ENCODE peak calls at places on chromosomes 2 and 18, in eight cellular contexts. F, B, G, S, I, U, A and E are unnamed samples.

GRCh38 chr2:190678444-190679162 is 29.7 kb downstream of the NAB1 start:
- DNase-seq in F (no peak), B (no peak), G (no peak), S (no peak), I (no peak), U (no peak), A (no peak), E (no peak)

GRCh38 chr2:225582355-225583116 is 183.0 kb downstream of the NYAP2 start:
- DNase-seq in F (no peak), B (no peak), G (no peak), S (no peak), I (peak; percentile 14), U (no peak), A (no peak), E (no peak)

GRCh38 chr2:144624451-144624850 is 104.5 kb upstream of the ZEB2 start:
- DNase-seq in F (no peak), B (no peak), G (no peak), S (no peak), I (no peak), U (no peak), A (no peak), E (no peak)

GRCh38 chr2:38271697-38272096 is 105.4 kb downstream of the ATL2 start:
- DNase-seq in F (no peak), B (no peak), G (no peak), S (no peak), I (no peak), U (no peak), A (no peak), E (no peak)

GRCh38 chr2:69926849-69927515 is 12.1 kb downstream of the MXD1 start:
- DNase-seq in F (no peak), B (no peak), G (no peak), S (no peak), I (no peak), U (no peak), A (no peak), E (no peak)

GRCh38 chr2:82803307-82803706 is 1655.8 kb downstream of the SUCLG1 start:
- DNase-seq in F (no peak), B (no peak), G (no peak), S (no peak), I (no peak), U (no peak), A (no peak), E (no peak)

GRCh38 chr2:28296243-28296642 is 96.4 kb upstream of the FOSL2 start:
- DNase-seq in F (peak; percentile 50), B (no peak), G (no peak), S (peak; percentile 51), I (no peak), U (no peak), A (peak; percentile 21), E (no peak)

GRCh38 chr2:158953454-158953853 is 15.0 kb upstream of the TANC1 start:
- DNase-seq in F (no peak), B (no peak), G (no peak), S (no peak), I (no peak), U (peak; percentile 35), A (no peak), E (no peak)

GRCh38 chr2:171895781-171896180 is 1.7 kb upstream of the SLC25A12 start:
- DNase-seq in F (no peak), B (no peak), G (no peak), S (no peak), I (no peak), U (no peak), A (no peak), E (no peak)

GRCh38 chr18:47263828-47264314 is 12.4 kb upstream of the SKOR2 start:
- DNase-seq in F (no peak), B (no peak), G (no peak), S (no peak), I (no peak), U (no peak), A (no peak), E (no peak)

GRCh38 chr18:47261902-47262301 is 10.4 kb upstream of the SKOR2 start:
- DNase-seq in F (no peak), B (no peak), G (no peak), S (no peak), I (no peak), U (no peak), A (no peak), E (no peak)

GRCh38 chr18:47263197-47263827 is 11.9 kb upstream of the SKOR2 start:
- DNase-seq in F (no peak), B (no peak), G (no peak), S (no peak), I (no peak), U (no peak), A (no peak), E (no peak)

GRCh38 chr18:47260924-47261701 is 9.7 kb upstream of the SKOR2 start:
- DNase-seq in F (no peak), B (no peak), G (no peak), S (no peak), I (no peak), U (no peak), A (no peak), E (no peak)

DNA sequence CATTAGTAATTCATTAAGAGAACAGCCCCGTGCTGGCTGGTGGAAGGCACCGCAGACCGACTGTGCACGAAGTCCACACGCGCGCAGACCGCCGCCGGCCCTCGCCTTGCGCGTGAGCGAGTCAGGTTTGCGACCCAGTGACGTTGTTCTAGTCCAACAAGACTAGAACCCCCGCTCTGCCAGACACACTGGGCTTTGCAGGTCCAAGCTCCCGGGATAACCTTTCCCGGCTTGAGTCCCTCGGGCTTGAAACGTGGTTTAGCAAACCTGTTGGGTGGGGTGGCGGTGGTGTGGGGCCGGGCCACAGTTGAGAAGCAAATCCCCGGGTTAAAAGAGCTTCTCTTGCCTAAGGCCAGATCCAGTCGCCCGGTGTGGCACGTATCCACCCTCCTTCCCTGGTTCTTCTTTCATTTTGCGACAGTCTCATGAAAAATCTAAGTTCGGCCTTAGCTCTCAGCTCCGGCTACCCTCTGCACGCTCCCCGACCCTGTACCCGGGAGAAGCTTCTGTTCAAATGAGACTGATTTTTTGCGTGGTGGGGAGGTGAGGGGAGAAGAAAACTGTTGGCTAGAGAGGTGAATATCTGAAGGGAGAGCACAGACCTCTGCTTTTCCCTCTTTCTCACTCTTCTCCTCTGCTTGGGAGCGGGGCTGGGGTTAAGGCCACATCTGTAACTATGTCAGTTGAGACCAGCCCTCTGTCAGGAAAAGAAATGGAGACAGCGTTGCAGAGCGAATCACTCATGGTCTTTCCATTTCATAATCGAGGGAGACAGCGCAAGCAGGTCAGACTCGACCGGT is 11.1 kb upstream of the SKOR2 start:
- DNase-seq in F (no peak), B (no peak), G (no peak), S (no peak), I (no peak), U (no peak), A (no peak), E (no peak)
- H3K4me3 ChIP-seq in F (no peak overlapping the region), B (no peak overlapping the region), G (no peak overlapping the region), S (no peak overlapping the region), I (peak overlapping the region; percentile 54), U (no peak overlapping the region), A (no peak overlapping the region), E (no peak overlapping the region)

GRCh38 chr2:202883987-202884675 is 12.6 kb upstream of the ICA1L start:
- DNase-seq in F (no peak), B (no peak), G (no peak), S (no peak), I (no peak), U (no peak), A (no peak), E (no peak)
- TF ChIP-seq CTCF in F (no peak), B (no peak), G (no peak), S (no peak), I (no peak), U (no peak), A (peak; percentile 17), E (peak; percentile 5)

GRCh38 chr2:54572636-54573531 is 116.8 kb downstream of the SPTBN1 start:
- DNase-seq in F (no peak), B (no peak), G (no peak), S (no peak), I (no peak), U (no peak), A (no peak), E (no peak)
- H3K4me3 ChIP-seq in F (no peak overlapping the region), B (no peak overlapping the region), G (no peak overlapping the region), S (peak overlapping the region; percentile 17), I (no peak overlapping the region), U (no peak overlapping the region), A (no peak overlapping the region), E (no peak overlapping the region)

DNA sequence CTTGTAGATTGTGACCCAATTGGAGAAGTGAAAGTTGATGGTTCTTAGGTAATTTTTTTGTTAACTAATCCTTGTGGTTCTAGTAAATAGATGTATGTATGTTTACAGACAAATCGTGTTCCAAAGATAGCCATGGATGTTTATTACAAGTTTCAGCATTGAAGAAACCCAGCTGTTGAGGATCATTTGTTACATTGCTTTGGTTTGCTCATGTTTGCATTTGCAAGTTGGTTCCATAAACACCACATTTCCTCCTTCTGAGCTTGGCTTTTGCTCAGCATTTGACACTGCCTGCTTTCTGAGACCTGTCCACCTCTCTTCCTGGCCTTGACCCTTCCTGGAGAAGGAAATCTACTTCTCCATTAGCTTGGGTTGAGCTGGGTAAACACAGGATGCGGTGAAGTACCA is 1.8 kb upstream of the CCDC68 start:
- DNase-seq in F (no peak), B (no peak), G (no peak), S (no peak), I (no peak), U (no peak), A (no peak), E (no peak)
- TF ChIP-seq CTCF in F (no peak), B (no peak), G (no peak), S (no peak), I (no peak), U (no peak), A (no peak), E (no peak)

DNA sequence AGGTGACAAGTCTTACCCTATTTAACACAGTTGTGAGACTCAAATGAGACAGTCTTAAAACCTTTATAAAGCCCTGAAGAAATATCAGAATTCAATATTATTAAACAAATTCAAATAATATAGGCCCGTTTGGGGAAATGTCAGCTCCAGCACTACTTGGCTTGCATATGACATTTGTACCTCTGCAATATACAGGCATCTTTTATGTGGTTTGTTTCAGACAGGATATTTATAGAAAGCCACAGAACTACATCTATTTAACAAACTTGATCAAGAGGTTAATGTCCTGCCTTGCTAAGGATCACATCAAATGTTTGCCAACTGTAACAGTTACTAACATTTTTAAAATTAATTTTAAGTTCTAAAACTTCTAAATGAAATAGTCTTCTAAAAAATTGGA is 3.2 kb upstream of the MREG start:
- DNase-seq in F (no peak), B (no peak), G (no peak), S (no peak), I (no peak), U (no peak), A (no peak), E (no peak)
- H3K4me3 ChIP-seq in F (no peak overlapping the region), B (no peak overlapping the region), G (no peak overlapping the region), S (no peak overlapping the region), I (no peak overlapping the region), U (no peak overlapping the region), A (no peak overlapping the region), E (no peak overlapping the region)

DNA sequence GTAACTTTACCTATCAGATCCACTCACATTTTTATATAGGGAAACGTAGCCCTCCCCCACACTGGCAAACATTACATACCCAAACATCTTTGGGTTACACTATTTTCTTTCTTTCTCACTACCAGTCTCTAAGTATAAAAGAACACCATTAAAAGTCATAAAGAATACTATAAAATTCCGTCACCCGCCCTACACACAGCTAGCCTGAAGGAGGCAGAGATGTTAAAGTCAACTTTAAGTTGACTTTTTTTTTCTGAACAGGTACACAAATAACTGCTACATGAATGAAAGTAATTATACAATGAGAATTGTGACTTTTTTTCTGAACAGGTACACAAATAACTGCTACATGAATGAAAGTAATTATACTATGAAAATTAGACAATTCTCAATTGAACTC is 628.3 kb downstream of the NUP35 start:
- DNase-seq in F (no peak), B (no peak), G (no peak), S (no peak), I (no peak), U (no peak), A (no peak), E (no peak)
- TF ChIP-seq CTCF in F (no peak), B (no peak), G (no peak), S (no peak), I (no peak), U (no peak), A (peak; percentile 25), E (no peak)